ENCODE peak calls at places on chromosomes 3 and 15, in six cellular contexts. One of them, this sample, is unnamed. For H3K4me1, the result is how much of the 10 kb centered on the place peaks cover.

GRCh38 chr15:62306851-62307504 is 141.9 kb upstream of the C2CD4B start:
- DNase-seq in ovary: peak
- DNase-seq in transverse colon: peak
- DNase-seq in A549: peak
- DNase-seq in sigmoid colon: peak
- DNase-seq in K562: peak
- DNase-seq in this sample: no peak

GRCh38 chr15:29668120-29668602 is 154.1 kb downstream of the TJP1 start:
- DNase-seq in ovary: peak
- DNase-seq in transverse colon: peak
- DNase-seq in A549: peak
- DNase-seq in sigmoid colon: peak
- DNase-seq in K562: peak
- DNase-seq in this sample: no peak

GRCh38 chr15:82952156-82953081 is at the start of gene HOMER2:
- DNase-seq in ovary: peak
- DNase-seq in transverse colon: peak
- DNase-seq in A549: peak
- DNase-seq in sigmoid colon: no peak
- DNase-seq in K562: no peak
- DNase-seq in this sample: no peak

GRCh38 chr3:171791695-171792082 is 18.6 kb downstream of the PLD1 start:
- DNase-seq in ovary: no peak
- DNase-seq in transverse colon: no peak
- DNase-seq in A549: no peak
- DNase-seq in sigmoid colon: no peak
- DNase-seq in K562: no peak
- DNase-seq in this sample: no peak

GRCh38 chr15:89307791-89308190 is 26.8 kb downstream of the POLG start:
- DNase-seq in ovary: no peak
- DNase-seq in transverse colon: no peak
- DNase-seq in A549: no peak
- DNase-seq in sigmoid colon: no peak
- DNase-seq in K562: no peak
- DNase-seq in this sample: no peak

GRCh38 chr15:57667171-57667924 is 39.2 kb upstream of the POLR2M start:
- DNase-seq in ovary: no peak
- DNase-seq in transverse colon: no peak
- DNase-seq in A549: peak
- DNase-seq in sigmoid colon: no peak
- DNase-seq in K562: peak
- DNase-seq in this sample: no peak

GRCh38 chr15:90845201-90845949 is 23.0 kb upstream of the FURIN start:
- DNase-seq in ovary: no peak
- DNase-seq in transverse colon: peak
- DNase-seq in A549: peak
- DNase-seq in sigmoid colon: no peak
- DNase-seq in K562: peak
- DNase-seq in this sample: no peak

GRCh38 chr3:168889666-168890065 is 773.8 kb downstream of the MECOM start:
- DNase-seq in ovary: no peak
- DNase-seq in transverse colon: no peak
- DNase-seq in A549: no peak
- DNase-seq in sigmoid colon: no peak
- DNase-seq in K562: no peak
- DNase-seq in this sample: no peak

GRCh38 chr3:123310741-123311140 is 109.0 kb downstream of the SEC22A start:
- DNase-seq in ovary: no peak
- DNase-seq in transverse colon: no peak
- DNase-seq in A549: no peak
- DNase-seq in sigmoid colon: no peak
- DNase-seq in K562: no peak
- DNase-seq in this sample: no peak

GRCh38 chr3:11690863-11691833 is 47.4 kb upstream of the VGLL4 start:
- DNase-seq in ovary: no peak
- DNase-seq in transverse colon: no peak
- DNase-seq in A549: no peak
- DNase-seq in sigmoid colon: no peak
- DNase-seq in K562: no peak
- DNase-seq in this sample: no peak

GRCh38 chr3:58029842-58030584 is 21.8 kb downstream of the FLNB start:
- DNase-seq in ovary: no peak
- DNase-seq in transverse colon: no peak
- DNase-seq in A549: no peak
- DNase-seq in sigmoid colon: no peak
- DNase-seq in K562: no peak
- DNase-seq in this sample: no peak

GRCh38 chr15:101675796-101676582 is 23.8 kb upstream of the TM2D3 start:
- DNase-seq in ovary: no peak
- DNase-seq in transverse colon: no peak
- DNase-seq in A549: peak
- DNase-seq in sigmoid colon: no peak
- DNase-seq in K562: no peak
- DNase-seq in this sample: no peak

GRCh38 chr3:162760789-162761188 is 1264.2 kb downstream of the OTOL1 start:
- DNase-seq in ovary: no peak
- DNase-seq in transverse colon: no peak
- DNase-seq in A549: no peak
- DNase-seq in sigmoid colon: no peak
- DNase-seq in K562: no peak
- DNase-seq in this sample: no peak

GRCh38 chr3:191363221-191363620 is 32.9 kb upstream of the UTS2B start:
- DNase-seq in ovary: no peak
- DNase-seq in transverse colon: no peak
- DNase-seq in A549: no peak
- DNase-seq in sigmoid colon: no peak
- DNase-seq in K562: no peak
- DNase-seq in this sample: no peak

GRCh38 chr3:129530331-129530761 is 1.9 kb downstream of the RHO start:
- DNase-seq in ovary: no peak
- DNase-seq in transverse colon: no peak
- DNase-seq in A549: no peak
- DNase-seq in sigmoid colon: no peak
- DNase-seq in K562: no peak
- DNase-seq in this sample: no peak

GRCh38 chr3:49785565-49786356 is 581 bp downstream of the IP6K1 start:
- DNase-seq in ovary: no peak
- DNase-seq in transverse colon: peak
- DNase-seq in A549: no peak
- DNase-seq in sigmoid colon: peak
- DNase-seq in K562: peak
- DNase-seq in this sample: no peak

GRCh38 chr3:83882701-83883100 is 1076.1 kb upstream of the CADM2 start:
- DNase-seq in ovary: no peak
- DNase-seq in transverse colon: no peak
- DNase-seq in A549: no peak
- DNase-seq in sigmoid colon: no peak
- DNase-seq in K562: no peak
- DNase-seq in this sample: no peak

GRCh38 chr3:110495201-110495927 is 576.3 kb upstream of the NECTIN3 start:
- DNase-seq in ovary: no peak
- DNase-seq in transverse colon: no peak
- DNase-seq in A549: no peak
- DNase-seq in sigmoid colon: no peak
- DNase-seq in K562: no peak
- DNase-seq in this sample: no peak

GRCh38 chr3:194844046-194844445 is 158.4 kb downstream of the FAM43A start:
- DNase-seq in ovary: no peak
- DNase-seq in transverse colon: no peak
- DNase-seq in A549: no peak
- DNase-seq in sigmoid colon: no peak
- DNase-seq in K562: no peak
- DNase-seq in this sample: no peak

GRCh38 chr15:63503739-63504246 is 600 bp upstream of the USP3 start:
- DNase-seq in ovary: peak
- DNase-seq in transverse colon: peak
- DNase-seq in A549: peak
- DNase-seq in sigmoid colon: peak
- DNase-seq in K562: peak
- DNase-seq in this sample: no peak

GRCh38 chr3:37127340-37127739 is 47.0 kb downstream of the LRRFIP2 start:
- DNase-seq in ovary: no peak
- DNase-seq in transverse colon: no peak
- DNase-seq in A549: no peak
- DNase-seq in sigmoid colon: no peak
- DNase-seq in K562: no peak
- DNase-seq in this sample: no peak

GRCh38 chr3:185316740-185317407 is 46.1 kb upstream of the MAP3K13 start:
- DNase-seq in ovary: no peak
- DNase-seq in transverse colon: no peak
- DNase-seq in A549: no peak
- DNase-seq in sigmoid colon: no peak
- DNase-seq in K562: peak
- DNase-seq in this sample: no peak

GRCh38 chr15:83449928-83450501 is 2.9 kb downstream of the SH3GL3 start:
- DNase-seq in ovary: no peak
- DNase-seq in transverse colon: no peak
- DNase-seq in A549: no peak
- DNase-seq in sigmoid colon: no peak
- DNase-seq in K562: peak
- DNase-seq in this sample: no peak

GRCh38 chr3:39126532-39127071 is 19.1 kb downstream of the TTC21A start:
- DNase-seq in ovary: no peak
- DNase-seq in transverse colon: peak
- DNase-seq in A549: no peak
- DNase-seq in sigmoid colon: peak
- DNase-seq in K562: peak
- DNase-seq in this sample: no peak

GRCh38 chr15:83462026-83462425 is 14.9 kb downstream of the SH3GL3 start:
- DNase-seq in ovary: no peak
- DNase-seq in transverse colon: no peak
- DNase-seq in A549: no peak
- DNase-seq in sigmoid colon: no peak
- DNase-seq in K562: peak
- DNase-seq in this sample: no peak

GRCh38 chr3:173945801-173946200 is 548.3 kb downstream of the NLGN1 start:
- DNase-seq in ovary: no peak
- DNase-seq in transverse colon: no peak
- DNase-seq in A549: no peak
- DNase-seq in sigmoid colon: no peak
- DNase-seq in K562: no peak
- DNase-seq in this sample: no peak

GRCh38 chr3:173943264-173943663 is 545.7 kb downstream of the NLGN1 start:
- DNase-seq in ovary: no peak
- DNase-seq in transverse colon: no peak
- DNase-seq in A549: no peak
- DNase-seq in sigmoid colon: no peak
- DNase-seq in K562: no peak
- DNase-seq in this sample: no peak

GRCh38 chr3:173939319-173939718 is 541.8 kb downstream of the NLGN1 start:
- DNase-seq in ovary: no peak
- DNase-seq in transverse colon: no peak
- DNase-seq in A549: no peak
- DNase-seq in sigmoid colon: no peak
- DNase-seq in K562: no peak
- DNase-seq in this sample: no peak

DNA sequence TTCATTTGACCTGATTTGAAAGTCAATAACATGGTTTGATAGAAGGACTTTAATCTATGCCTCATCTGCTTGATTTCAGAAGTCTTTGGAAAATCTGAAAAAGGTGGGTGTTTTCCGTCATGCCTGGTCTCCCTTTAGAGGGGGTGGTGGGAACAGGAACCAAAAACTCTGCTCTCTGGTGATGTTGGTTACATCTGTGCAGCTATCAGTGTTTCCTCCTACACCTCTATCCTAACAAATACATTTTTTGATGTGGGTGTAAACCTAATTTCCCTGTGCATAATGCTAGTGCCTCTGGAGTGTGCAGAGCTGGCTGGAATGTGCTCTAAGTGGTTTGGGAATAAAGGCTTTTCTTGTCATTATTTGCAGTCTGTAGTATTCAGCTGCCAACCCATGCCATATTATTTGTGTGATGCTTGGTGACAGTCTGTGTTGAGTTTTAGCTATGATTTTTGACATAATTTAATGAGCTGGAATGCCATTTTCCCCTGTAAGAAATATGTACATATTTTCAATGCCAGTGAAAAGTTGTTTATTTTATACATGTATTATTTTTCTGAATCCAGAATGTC is 547.6 kb downstream of the NLGN1 start:
- DNase-seq in ovary: no peak
- DNase-seq in transverse colon: no peak
- DNase-seq in A549: no peak
- DNase-seq in sigmoid colon: no peak
- DNase-seq in K562: no peak
- DNase-seq in this sample: no peak
- TF ChIP-seq EP300 in ovary: no peak
- TF ChIP-seq EP300 in transverse colon: no peak
- TF ChIP-seq EP300 in A549: no peak
- TF ChIP-seq EP300 in sigmoid colon: no peak
- TF ChIP-seq EP300 in K562: no peak
- TF ChIP-seq EP300 in this sample: no peak

GRCh38 chr15:67133738-67134576 is 68.6 kb downstream of the SMAD3 start:
- DNase-seq in ovary: no peak
- DNase-seq in transverse colon: peak
- DNase-seq in A549: peak
- DNase-seq in sigmoid colon: peak
- DNase-seq in K562: no peak
- DNase-seq in this sample: no peak
- H3K4me1 ChIP-seq in ovary: under half
- H3K4me1 ChIP-seq in transverse colon: half or more
- H3K4me1 ChIP-seq in A549: half or more
- H3K4me1 ChIP-seq in sigmoid colon: half or more
- H3K4me1 ChIP-seq in K562: under half
- H3K4me1 ChIP-seq in this sample: under half

GRCh38 chr3:151839313-151839631 is 25.4 kb downstream of the AADAC start:
- DNase-seq in ovary: no peak
- DNase-seq in transverse colon: no peak
- DNase-seq in A549: no peak
- DNase-seq in sigmoid colon: no peak
- DNase-seq in K562: no peak
- DNase-seq in this sample: no peak
- TF ChIP-seq POLR2A in ovary: no peak
- TF ChIP-seq POLR2A in transverse colon: no peak
- TF ChIP-seq POLR2A in A549: no peak
- TF ChIP-seq POLR2A in sigmoid colon: no peak
- TF ChIP-seq POLR2A in K562: no peak
- TF ChIP-seq POLR2A in this sample: no peak

GRCh38 chr3:61527011-61527410 is 34.4 kb upstream of the PTPRG start:
- DNase-seq in ovary: no peak
- DNase-seq in transverse colon: no peak
- DNase-seq in A549: no peak
- DNase-seq in sigmoid colon: no peak
- DNase-seq in K562: no peak
- DNase-seq in this sample: no peak

GRCh38 chr3:61532739-61533500 is 28.5 kb upstream of the PTPRG start:
- DNase-seq in ovary: no peak
- DNase-seq in transverse colon: no peak
- DNase-seq in A549: no peak
- DNase-seq in sigmoid colon: no peak
- DNase-seq in K562: no peak
- DNase-seq in this sample: no peak

GRCh38 chr3:61530355-61530754 is 31.0 kb upstream of the PTPRG start:
- DNase-seq in ovary: no peak
- DNase-seq in transverse colon: no peak
- DNase-seq in A549: no peak
- DNase-seq in sigmoid colon: no peak
- DNase-seq in K562: peak
- DNase-seq in this sample: no peak

GRCh38 chr3:61535826-61536225 is 25.5 kb upstream of the PTPRG start:
- DNase-seq in ovary: no peak
- DNase-seq in transverse colon: no peak
- DNase-seq in A549: no peak
- DNase-seq in sigmoid colon: no peak
- DNase-seq in K562: no peak
- DNase-seq in this sample: no peak

GRCh38 chr3:61531528-61531927 is 29.8 kb upstream of the PTPRG start:
- DNase-seq in ovary: no peak
- DNase-seq in transverse colon: no peak
- DNase-seq in A549: no peak
- DNase-seq in sigmoid colon: no peak
- DNase-seq in K562: no peak
- DNase-seq in this sample: no peak
- TF ChIP-seq EP300 in ovary: no peak
- TF ChIP-seq EP300 in transverse colon: no peak
- TF ChIP-seq EP300 in A549: no peak
- TF ChIP-seq EP300 in sigmoid colon: no peak
- TF ChIP-seq EP300 in K562: no peak
- TF ChIP-seq EP300 in this sample: no peak

This sample was measured in tibial nerve.